ENCODE peak calls at places on chromosomes 1 and 21, in six cellular contexts. H, S, C, Q, A and L are unnamed samples.

GRCh38 chr1:50979964-50980363 is 9.9 kb downstream of the CDKN2C start:
- DNase-seq in A (no peak), S (no peak), Q (no peak), H (no peak), C (no peak), L (no peak)

GRCh38 chr1:227372662-227373061 is 54.4 kb upstream of the CDC42BPA start:
- DNase-seq in S (no peak), A (no peak), Q (peak; percentile 80), C (peak; percentile 50), H (no peak), L (no peak)

GRCh38 chr1:223887724-223888428 is 42.1 kb upstream of the TP53BP2 start:
- DNase-seq in C (no peak), A (peak; percentile 44), S (no peak), Q (peak; percentile 100), H (no peak), L (no peak)

GRCh38 chr1:66251521-66251920 is 282.4 kb upstream of the SGIP1 start:
- DNase-seq in S (no peak), C (no peak), Q (peak; percentile 27), H (no peak), A (peak; percentile 40), L (no peak)

GRCh38 chr1:62438163-62438562 is 1.3 kb downstream of the USP1 start:
- DNase-seq in C (no peak), H (no peak), A (peak; percentile 19), S (no peak), Q (peak; percentile 10), L (no peak)

GRCh38 chr1:37498872-37499617 is 15.5 kb downstream of the MEAF6 start:
- DNase-seq in Q (peak; percentile 76), C (peak; percentile 84), H (no peak), A (no peak), S (no peak), L (no peak)

GRCh38 chr1:76294470-76295194 is 220.1 kb downstream of the ST6GALNAC3 start:
- DNase-seq in A (peak; percentile 67), S (no peak), H (no peak), Q (no peak), C (no peak), L (no peak)

GRCh38 chr1:46523556-46524443 is 27.6 kb downstream of the KNCN start:
- DNase-seq in S (no peak), H (no peak), C (no peak), Q (no peak), A (no peak), L (no peak)

GRCh38 chr1:99665212-99665611 is 19.3 kb downstream of the PALMD start:
- DNase-seq in A (no peak), H (no peak), S (no peak), C (no peak), Q (no peak), L (no peak)

GRCh38 chr1:108878678-108879077 is 1.9 kb downstream of the GPSM2 start:
- DNase-seq in A (no peak), S (no peak), C (no peak), H (no peak), Q (no peak), L (no peak)

GRCh38 chr1:173426057-173426456 is 51.1 kb upstream of the PRDX6 start:
- DNase-seq in H (no peak), C (no peak), S (no peak), Q (no peak), A (no peak), L (no peak)

GRCh38 chr21:33135925-33136324 is 66.0 kb downstream of the OLIG1 start:
- DNase-seq in Q (no peak), C (no peak), H (no peak), A (no peak), S (no peak), L (no peak)

GRCh38 chr1:212293579-212293978 is 8.4 kb downstream of the PPP2R5A start:
- DNase-seq in H (no peak), A (no peak), Q (peak; percentile 40), C (no peak), S (no peak), L (no peak)

GRCh38 chr1:61635529-61635928 is 89.4 kb downstream of the TM2D1 start:
- DNase-seq in C (no peak), A (no peak), Q (no peak), H (no peak), S (no peak), L (no peak)

GRCh38 chr1:183073320-183073719 is 50.1 kb downstream of the LAMC1 start:
- DNase-seq in C (no peak), H (no peak), A (no peak), S (no peak), Q (no peak), L (no peak)

GRCh38 chr1:80656011-80656627 is 1144.6 kb upstream of the ADGRL2 start:
- DNase-seq in C (no peak), H (no peak), S (no peak), A (peak; percentile 8), Q (peak; percentile 4), L (peak; percentile 11)
- TF ChIP-seq CTCF in C (no peak), H (no peak), S (peak; percentile 27), A (peak; percentile 19), Q (peak; percentile 18), L (no peak)

DNA sequence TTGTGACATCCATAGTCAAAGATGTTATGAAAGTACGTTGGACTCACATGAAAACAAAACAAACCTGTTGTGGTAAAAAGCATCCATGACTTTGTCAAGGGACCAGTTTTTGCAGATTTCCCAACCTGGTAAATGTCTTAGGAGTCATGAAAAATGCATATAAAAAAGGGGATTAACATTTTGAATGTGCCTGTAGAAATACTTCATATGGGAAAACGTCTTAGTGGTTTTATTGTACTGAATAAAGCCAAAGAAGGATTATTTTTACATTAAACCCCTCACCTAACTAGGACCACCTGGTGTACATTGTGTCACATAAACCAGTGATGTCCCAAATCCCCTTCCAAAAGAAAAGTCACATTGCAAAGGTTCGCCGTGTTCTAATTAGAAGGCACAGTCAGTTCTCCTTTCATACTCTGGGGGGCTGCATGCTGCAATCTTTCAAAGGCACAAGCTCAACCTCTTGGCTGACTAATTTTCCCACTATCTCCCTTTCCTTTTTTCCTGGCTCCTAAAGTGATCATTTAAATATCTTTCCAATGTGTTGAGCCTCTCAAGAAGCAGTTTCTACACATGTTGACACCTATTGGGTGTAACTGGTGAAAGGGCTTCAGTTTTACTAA is 119.8 kb upstream of the SPAG17 start:
- DNase-seq in Q (peak; percentile 10), C (no peak), H (no peak), S (no peak), A (peak; percentile 18), L (no peak)
- TF ChIP-seq CTCF in Q (peak; percentile 53), C (no peak), H (no peak), S (no peak), A (peak; percentile 52), L (peak; percentile 32)

DNA sequence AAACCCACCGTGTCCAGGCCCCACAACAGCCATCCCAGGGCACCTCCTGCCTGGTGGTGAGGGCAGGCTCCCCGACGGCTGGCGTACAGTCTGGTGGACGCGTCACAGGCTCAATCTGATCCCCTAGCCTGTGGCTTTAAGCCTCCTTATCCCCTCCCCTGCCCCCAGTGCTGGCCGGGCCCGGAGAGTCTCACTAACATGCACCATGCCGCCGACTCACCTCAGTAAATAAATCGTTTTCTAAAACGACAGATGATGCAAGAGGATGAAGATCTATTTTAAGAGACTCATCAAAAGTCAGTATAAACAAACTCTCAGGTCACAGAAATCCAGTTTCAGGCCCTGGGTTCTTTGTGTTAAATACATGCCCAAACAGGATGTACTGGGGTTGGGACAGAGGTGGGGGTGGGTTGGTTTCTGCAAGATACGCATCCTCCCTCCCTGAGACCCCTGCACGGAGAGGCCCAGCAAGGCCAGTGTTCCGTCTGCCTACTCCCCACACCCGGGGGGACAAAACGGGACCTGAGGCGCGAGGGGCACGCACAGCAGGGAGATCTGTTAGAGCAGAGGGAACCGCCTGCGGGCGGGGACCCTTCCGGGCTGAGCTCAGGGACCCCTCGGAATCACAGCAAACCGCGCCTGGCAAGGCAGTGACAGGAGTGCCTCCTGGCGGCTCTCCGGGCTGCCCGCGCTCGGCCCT is 3.1 kb downstream of the PANK4 start:
- DNase-seq in C (no peak), Q (no peak), S (no peak), H (no peak), A (no peak), L (no peak)
- TF ChIP-seq CTCF in C (peak; percentile 9), Q (no peak), S (no peak), H (no peak), A (no peak), L (no peak)

DNA sequence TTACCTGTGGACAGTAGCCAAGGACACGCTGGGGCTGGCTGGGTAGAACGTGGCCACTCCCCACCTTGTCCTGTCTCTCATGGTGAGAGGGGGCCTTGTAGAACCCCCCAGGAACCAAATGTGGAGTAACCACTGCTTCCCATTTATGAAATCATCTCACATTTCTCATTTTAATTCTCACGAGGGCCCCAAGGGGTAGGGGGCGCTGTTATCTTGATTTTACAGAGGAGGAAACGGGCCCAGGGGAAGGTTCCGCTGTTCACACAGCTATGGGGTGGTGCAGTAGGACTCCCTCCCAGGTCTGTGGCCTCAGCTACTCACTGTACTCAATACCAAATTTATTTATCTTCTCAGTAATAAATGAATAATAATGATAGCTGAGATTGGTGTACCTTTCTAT is 5.5 kb downstream of the SMPDL3B start:
- DNase-seq in C (no peak), A (peak; percentile 58), H (no peak), Q (peak; percentile 47), S (no peak), L (peak; percentile 74)
- TF ChIP-seq CTCF in C (no peak), A (peak; percentile 39), H (no peak), Q (peak; percentile 39), S (no peak), L (peak; percentile 33)

DNA sequence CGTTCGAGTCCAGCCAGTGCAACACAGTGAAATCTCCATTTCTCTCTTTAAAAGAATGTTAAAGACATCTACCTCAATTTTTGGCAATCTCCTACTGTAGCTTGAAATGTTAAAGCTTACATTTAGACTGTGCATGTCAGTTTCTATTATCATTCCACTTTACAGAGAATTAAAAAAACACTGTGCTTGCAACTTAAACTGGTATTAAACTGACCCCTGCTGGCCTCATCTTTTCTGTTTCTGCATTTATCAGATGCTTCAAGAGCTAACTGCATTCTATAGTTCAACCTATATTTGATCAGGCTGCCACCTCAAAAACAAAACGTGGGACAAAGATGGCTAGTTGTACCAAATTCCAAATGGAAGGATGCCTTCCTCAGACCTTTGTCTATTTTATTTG is 226.5 kb downstream of the SMYD3 start:
- DNase-seq in S (no peak), Q (peak; percentile 62), A (peak; percentile 18), H (no peak), C (no peak), L (peak; percentile 16)
- TF ChIP-seq CTCF in S (peak; percentile 12), Q (peak; percentile 14), A (peak; percentile 10), H (no peak), C (peak; percentile 40), L (peak; percentile 17)